ENCODE peak calls at places on chromosomes 16 and 17, in eight cellular contexts. One of them, this sample, is unnamed. For H3K4me1, the result is how much of the 10 kb centered on the place peaks cover.

GRCh38 chr17:27550974-27551505 is 79.9 kb upstream of the LGALS9 start:
- DNase-seq in lower lobe of right lung: no peak
- DNase-seq in heart left ventricle: no peak
- DNase-seq in HCT116: no peak
- DNase-seq in BE2C: no peak
- DNase-seq in GM23338: no peak
- DNase-seq in left lung: no peak
- DNase-seq in left ventricle myocardium inferior: no peak
- DNase-seq in this sample: no peak

GRCh38 chr17:50934672-50935200 is 68.6 kb upstream of the TOB1 start:
- DNase-seq in lower lobe of right lung: no peak
- DNase-seq in left ventricle myocardium inferior: no peak
- DNase-seq in HCT116: no peak
- DNase-seq in GM23338: no peak
- DNase-seq in left lung: no peak
- DNase-seq in heart left ventricle: no peak
- DNase-seq in BE2C: no peak
- DNase-seq in this sample: no peak

GRCh38 chr17:28973414-28973813 is 22.1 kb upstream of the PHF12 start:
- DNase-seq in BE2C: peak
- DNase-seq in heart left ventricle: peak
- DNase-seq in lower lobe of right lung: peak
- DNase-seq in HCT116: no peak
- DNase-seq in left ventricle myocardium inferior: peak
- DNase-seq in left lung: peak
- DNase-seq in GM23338: no peak
- DNase-seq in this sample: no peak

GRCh38 chr17:17042851-17043667 is 802 bp downstream of the MPRIP start:
- DNase-seq in BE2C: no peak
- DNase-seq in GM23338: peak
- DNase-seq in left lung: peak
- DNase-seq in left ventricle myocardium inferior: no peak
- DNase-seq in HCT116: no peak
- DNase-seq in heart left ventricle: peak
- DNase-seq in lower lobe of right lung: peak
- DNase-seq in this sample: no peak

GRCh38 chr16:65295527-65295926 is 173.7 kb upstream of the CDH11 start:
- DNase-seq in lower lobe of right lung: no peak
- DNase-seq in BE2C: no peak
- DNase-seq in heart left ventricle: no peak
- DNase-seq in GM23338: no peak
- DNase-seq in HCT116: no peak
- DNase-seq in left ventricle myocardium inferior: no peak
- DNase-seq in left lung: no peak
- DNase-seq in this sample: no peak

GRCh38 chr16:28623172-28623711 is 13.4 kb upstream of the SULT1A1 start:
- DNase-seq in left lung: peak
- DNase-seq in GM23338: peak
- DNase-seq in BE2C: no peak
- DNase-seq in left ventricle myocardium inferior: peak
- DNase-seq in heart left ventricle: peak
- DNase-seq in lower lobe of right lung: peak
- DNase-seq in HCT116: peak
- DNase-seq in this sample: no peak

GRCh38 chr17:66684716-66685115 is 150.2 kb upstream of the CACNG5 start:
- DNase-seq in lower lobe of right lung: no peak
- DNase-seq in GM23338: no peak
- DNase-seq in BE2C: no peak
- DNase-seq in heart left ventricle: no peak
- DNase-seq in left ventricle myocardium inferior: no peak
- DNase-seq in left lung: no peak
- DNase-seq in HCT116: no peak
- DNase-seq in this sample: no peak

GRCh38 chr16:1291576-1291974 is 17.9 kb upstream of the UBE2I start:
- DNase-seq in BE2C: no peak
- DNase-seq in left lung: no peak
- DNase-seq in HCT116: no peak
- DNase-seq in lower lobe of right lung: no peak
- DNase-seq in GM23338: no peak
- DNase-seq in left ventricle myocardium inferior: no peak
- DNase-seq in heart left ventricle: no peak
- DNase-seq in this sample: no peak

GRCh38 chr17:81693491-81694360 is 9.4 kb upstream of the MRPL12 start:
- DNase-seq in GM23338: peak
- DNase-seq in HCT116: no peak
- DNase-seq in left lung: no peak
- DNase-seq in BE2C: no peak
- DNase-seq in lower lobe of right lung: no peak
- DNase-seq in left ventricle myocardium inferior: no peak
- DNase-seq in heart left ventricle: no peak
- DNase-seq in this sample: no peak

GRCh38 chr16:4415538-4416199 is 727 bp downstream of the CORO7 start:
- DNase-seq in lower lobe of right lung: peak
- DNase-seq in HCT116: no peak
- DNase-seq in GM23338: peak
- DNase-seq in left ventricle myocardium inferior: peak
- DNase-seq in heart left ventricle: no peak
- DNase-seq in BE2C: no peak
- DNase-seq in left lung: peak
- DNase-seq in this sample: no peak

GRCh38 chr17:61447358-61447757 is 4.9 kb upstream of the TBX4 start:
- DNase-seq in GM23338: no peak
- DNase-seq in BE2C: no peak
- DNase-seq in heart left ventricle: no peak
- DNase-seq in HCT116: no peak
- DNase-seq in left lung: no peak
- DNase-seq in left ventricle myocardium inferior: no peak
- DNase-seq in lower lobe of right lung: no peak
- DNase-seq in this sample: peak

GRCh38 chr17:55549140-55549539 is 37.9 kb upstream of the SMIM36 start:
- DNase-seq in BE2C: peak
- DNase-seq in lower lobe of right lung: no peak
- DNase-seq in left lung: no peak
- DNase-seq in left ventricle myocardium inferior: no peak
- DNase-seq in heart left ventricle: no peak
- DNase-seq in HCT116: peak
- DNase-seq in GM23338: peak
- DNase-seq in this sample: no peak

GRCh38 chr16:53058882-53059281 is 4.1 kb downstream of the CHD9 start:
- DNase-seq in GM23338: no peak
- DNase-seq in BE2C: no peak
- DNase-seq in left ventricle myocardium inferior: no peak
- DNase-seq in left lung: no peak
- DNase-seq in heart left ventricle: no peak
- DNase-seq in lower lobe of right lung: no peak
- DNase-seq in HCT116: no peak
- DNase-seq in this sample: no peak
- H3K4me1 ChIP-seq in GM23338: under half
- H3K4me1 ChIP-seq in BE2C: under half
- H3K4me1 ChIP-seq in left ventricle myocardium inferior: half or more
- H3K4me1 ChIP-seq in left lung: half or more
- H3K4me1 ChIP-seq in heart left ventricle: under half
- H3K4me1 ChIP-seq in lower lobe of right lung: half or more
- H3K4me1 ChIP-seq in HCT116: under half
- H3K4me1 ChIP-seq in this sample: under half

GRCh38 chr16:47465919-47466630 is 4.9 kb downstream of the PHKB start:
- DNase-seq in lower lobe of right lung: no peak
- DNase-seq in left lung: no peak
- DNase-seq in GM23338: no peak
- DNase-seq in heart left ventricle: no peak
- DNase-seq in BE2C: no peak
- DNase-seq in left ventricle myocardium inferior: no peak
- DNase-seq in HCT116: no peak
- DNase-seq in this sample: no peak

GRCh38 chr16:47470211-47470610 is 9.1 kb downstream of the PHKB start:
- DNase-seq in left ventricle myocardium inferior: no peak
- DNase-seq in HCT116: no peak
- DNase-seq in BE2C: no peak
- DNase-seq in heart left ventricle: no peak
- DNase-seq in GM23338: no peak
- DNase-seq in lower lobe of right lung: no peak
- DNase-seq in left lung: no peak
- DNase-seq in this sample: no peak

GRCh38 chr16:47470810-47471209 is 9.7 kb downstream of the PHKB start:
- DNase-seq in left ventricle myocardium inferior: no peak
- DNase-seq in heart left ventricle: no peak
- DNase-seq in GM23338: no peak
- DNase-seq in BE2C: no peak
- DNase-seq in HCT116: no peak
- DNase-seq in left lung: no peak
- DNase-seq in lower lobe of right lung: no peak
- DNase-seq in this sample: no peak

GRCh38 chr16:47469227-47469626 is 8.1 kb downstream of the PHKB start:
- DNase-seq in left ventricle myocardium inferior: no peak
- DNase-seq in BE2C: no peak
- DNase-seq in HCT116: no peak
- DNase-seq in heart left ventricle: no peak
- DNase-seq in lower lobe of right lung: no peak
- DNase-seq in GM23338: no peak
- DNase-seq in left lung: no peak
- DNase-seq in this sample: no peak

GRCh38 chr16:47467501-47467900 is 6.4 kb downstream of the PHKB start:
- DNase-seq in left ventricle myocardium inferior: no peak
- DNase-seq in left lung: no peak
- DNase-seq in GM23338: no peak
- DNase-seq in lower lobe of right lung: no peak
- DNase-seq in BE2C: no peak
- DNase-seq in HCT116: no peak
- DNase-seq in heart left ventricle: no peak
- DNase-seq in this sample: no peak
- H3K4me1 ChIP-seq in left ventricle myocardium inferior: half or more
- H3K4me1 ChIP-seq in left lung: under half
- H3K4me1 ChIP-seq in GM23338: under half
- H3K4me1 ChIP-seq in lower lobe of right lung: half or more
- H3K4me1 ChIP-seq in BE2C: under half
- H3K4me1 ChIP-seq in HCT116: under half
- H3K4me1 ChIP-seq in heart left ventricle: under half
- H3K4me1 ChIP-seq in this sample: under half

GRCh38 chr17:77379065-77379428 is 238.3 kb downstream of the SEC14L1 start:
- DNase-seq in HCT116: no peak
- DNase-seq in left lung: no peak
- DNase-seq in lower lobe of right lung: no peak
- DNase-seq in heart left ventricle: no peak
- DNase-seq in BE2C: no peak
- DNase-seq in left ventricle myocardium inferior: no peak
- DNase-seq in GM23338: no peak
- DNase-seq in this sample: no peak

GRCh38 chr17:77381185-77381700 is 240.5 kb downstream of the SEC14L1 start:
- DNase-seq in GM23338: no peak
- DNase-seq in lower lobe of right lung: no peak
- DNase-seq in left ventricle myocardium inferior: no peak
- DNase-seq in HCT116: no peak
- DNase-seq in heart left ventricle: no peak
- DNase-seq in BE2C: no peak
- DNase-seq in left lung: no peak
- DNase-seq in this sample: no peak

GRCh38 chr17:77381731-77382130 is 241.0 kb downstream of the SEC14L1 start:
- DNase-seq in lower lobe of right lung: no peak
- DNase-seq in HCT116: no peak
- DNase-seq in left ventricle myocardium inferior: no peak
- DNase-seq in GM23338: no peak
- DNase-seq in heart left ventricle: no peak
- DNase-seq in left lung: no peak
- DNase-seq in BE2C: no peak
- DNase-seq in this sample: no peak

GRCh38 chr17:77379837-77380236 is 239.1 kb downstream of the SEC14L1 start:
- DNase-seq in HCT116: no peak
- DNase-seq in BE2C: no peak
- DNase-seq in left lung: no peak
- DNase-seq in heart left ventricle: no peak
- DNase-seq in GM23338: no peak
- DNase-seq in left ventricle myocardium inferior: no peak
- DNase-seq in lower lobe of right lung: no peak
- DNase-seq in this sample: no peak

DNA sequence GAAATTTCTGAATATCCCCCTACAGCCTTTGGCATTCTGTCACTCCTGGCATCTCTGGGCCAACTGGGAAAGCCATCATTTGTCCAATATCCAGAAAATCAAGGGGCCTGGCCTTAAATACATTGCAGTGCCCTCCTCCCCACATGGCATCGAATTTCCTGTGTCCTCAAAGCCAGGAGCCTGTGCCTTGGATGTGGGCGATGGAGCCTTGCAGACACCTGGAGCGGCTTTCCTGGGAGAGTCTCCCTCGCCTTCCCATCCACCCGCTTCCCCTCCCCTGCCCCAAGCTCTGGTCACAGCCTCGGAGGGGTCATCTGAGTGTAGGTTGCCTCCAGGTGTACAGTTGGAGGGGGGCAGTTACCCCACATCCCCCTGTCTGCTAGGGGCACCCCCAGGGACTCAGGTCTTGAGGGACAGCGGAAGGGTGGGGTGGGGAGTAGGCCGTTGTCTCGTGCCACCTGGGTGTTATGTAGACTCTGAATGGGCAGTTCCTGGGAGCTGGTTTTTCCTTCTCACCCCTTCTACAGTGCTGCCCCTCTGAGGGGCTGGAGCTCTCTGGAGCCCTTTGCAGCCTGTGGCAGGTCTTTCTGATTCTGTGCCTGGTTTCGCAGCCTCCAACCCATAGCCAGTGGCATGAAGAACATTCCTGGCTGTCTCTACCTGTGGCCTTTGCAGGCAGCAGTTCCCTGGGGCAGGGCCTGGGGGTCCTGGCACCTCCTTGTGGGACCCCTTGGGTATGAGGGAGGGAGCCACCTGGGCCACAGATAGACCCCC is 239.8 kb downstream of the SEC14L1 start:
- DNase-seq in left lung: no peak
- DNase-seq in BE2C: no peak
- DNase-seq in HCT116: no peak
- DNase-seq in lower lobe of right lung: no peak
- DNase-seq in heart left ventricle: no peak
- DNase-seq in GM23338: no peak
- DNase-seq in left ventricle myocardium inferior: no peak
- DNase-seq in this sample: no peak
- H3K4me1 ChIP-seq in left lung: half or more
- H3K4me1 ChIP-seq in BE2C: half or more
- H3K4me1 ChIP-seq in HCT116: under half
- H3K4me1 ChIP-seq in lower lobe of right lung: half or more
- H3K4me1 ChIP-seq in heart left ventricle: half or more
- H3K4me1 ChIP-seq in GM23338: half or more
- H3K4me1 ChIP-seq in left ventricle myocardium inferior: half or more
- H3K4me1 ChIP-seq in this sample: half or more

DNA sequence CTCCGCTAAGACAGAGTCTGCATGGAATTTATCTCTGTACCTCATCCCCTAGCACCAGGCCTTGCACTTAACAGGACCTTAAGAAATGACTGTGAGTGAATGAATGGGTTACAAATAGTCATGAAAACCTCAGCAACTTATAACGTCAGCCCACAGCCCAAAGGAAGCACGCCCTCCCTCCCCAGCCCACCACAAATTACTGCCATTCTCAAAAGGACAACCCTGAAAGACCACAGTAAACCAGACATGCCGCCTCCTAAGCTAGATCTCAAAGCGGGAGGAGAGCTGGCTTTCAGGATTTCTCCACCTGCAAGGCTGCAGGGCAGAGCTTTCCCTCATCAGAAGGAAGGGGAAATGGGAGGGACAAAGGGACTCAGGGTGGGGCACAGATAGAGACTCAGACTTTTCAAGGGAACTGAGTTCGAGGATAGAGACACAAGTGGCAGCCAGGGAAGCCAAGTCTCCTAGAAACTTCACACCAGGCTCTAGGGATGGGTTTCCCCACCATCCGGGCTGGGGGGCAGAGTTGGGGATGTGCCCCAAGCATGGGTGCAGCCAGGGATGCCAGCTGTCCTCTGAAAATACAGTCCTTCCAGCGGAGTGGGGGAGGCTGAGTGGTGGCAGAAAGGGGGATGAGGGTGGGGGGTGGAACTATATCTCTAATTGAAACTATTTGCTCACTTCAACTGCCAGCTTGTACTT is 56.7 kb downstream of the PLXDC1 start:
- DNase-seq in left lung: no peak
- DNase-seq in BE2C: no peak
- DNase-seq in left ventricle myocardium inferior: no peak
- DNase-seq in lower lobe of right lung: no peak
- DNase-seq in GM23338: no peak
- DNase-seq in heart left ventricle: no peak
- DNase-seq in HCT116: no peak
- DNase-seq in this sample: no peak
- H3K4me1 ChIP-seq in left lung: under half
- H3K4me1 ChIP-seq in BE2C: under half
- H3K4me1 ChIP-seq in left ventricle myocardium inferior: half or more
- H3K4me1 ChIP-seq in lower lobe of right lung: under half
- H3K4me1 ChIP-seq in GM23338: under half
- H3K4me1 ChIP-seq in heart left ventricle: under half
- H3K4me1 ChIP-seq in HCT116: under half
- H3K4me1 ChIP-seq in this sample: under half

This sample was measured in breast epithelium.